ENCODE peak calls at places on chromosome 16, in five cellular contexts. One of them, this sample, is unnamed.
A peak's percentile ranks its signal among the peaks of the same experiment; 100 is the strongest.

GRCh38 chr16:21524068-21524751 is 75.2 kb upstream of the METTL9 start:
- DNase-seq in gastrocnemius medialis: no peak
- DNase-seq in uterus: no peak
- DNase-seq in HL-60: no peak
- DNase-seq in PC-3: no peak
- DNase-seq in this sample: no peak

GRCh38 chr16:50316102-50316847 is 49.9 kb downstream of the ADCY7 start:
- DNase-seq in gastrocnemius medialis: no peak
- DNase-seq in uterus: no peak
- DNase-seq in PC-3: no peak
- DNase-seq in HL-60: no peak
- DNase-seq in this sample: no peak

GRCh38 chr16:27374794-27375499 is 27.0 kb upstream of the IL21R start:
- DNase-seq in PC-3: peak; percentile 60
- DNase-seq in uterus: peak; percentile 62
- DNase-seq in gastrocnemius medialis: no peak
- DNase-seq in HL-60: peak; percentile 82
- DNase-seq in this sample: peak; percentile 60

GRCh38 chr16:16133943-16134604 is 89.2 kb downstream of the ABCC6 start:
- DNase-seq in uterus: no peak
- DNase-seq in PC-3: no peak
- DNase-seq in gastrocnemius medialis: no peak
- DNase-seq in HL-60: no peak
- DNase-seq in this sample: no peak

GRCh38 chr16:58035356-58036170 is 10.0 kb downstream of the MMP15 start:
- DNase-seq in PC-3: no peak
- DNase-seq in uterus: no peak
- DNase-seq in HL-60: no peak
- DNase-seq in gastrocnemius medialis: no peak
- DNase-seq in this sample: no peak

GRCh38 chr16:11675561-11676511 is 7.6 kb downstream of the SNN start:
- DNase-seq in PC-3: no peak
- DNase-seq in uterus: no peak
- DNase-seq in gastrocnemius medialis: peak; percentile 95
- DNase-seq in HL-60: no peak
- DNase-seq in this sample: no peak

GRCh38 chr16:19523184-19523558 is 571 bp upstream of the CCP110 start:
- DNase-seq in PC-3: no peak
- DNase-seq in HL-60: no peak
- DNase-seq in gastrocnemius medialis: no peak
- DNase-seq in uterus: peak; percentile 23
- DNase-seq in this sample: no peak

GRCh38 chr16:28264656-28265055 is 27.7 kb upstream of the SBK1 start:
- DNase-seq in HL-60: peak; percentile 22
- DNase-seq in uterus: no peak
- DNase-seq in gastrocnemius medialis: peak; percentile 84
- DNase-seq in PC-3: no peak
- DNase-seq in this sample: no peak

GRCh38 chr16:67036323-67036741 is 7.4 kb downstream of the CBFB start:
- DNase-seq in HL-60: no peak
- DNase-seq in uterus: no peak
- DNase-seq in PC-3: no peak
- DNase-seq in gastrocnemius medialis: no peak
- DNase-seq in this sample: no peak

GRCh38 chr16:67039260-67040020 is 10.5 kb downstream of the CBFB start:
- DNase-seq in HL-60: no peak
- DNase-seq in uterus: no peak
- DNase-seq in PC-3: no peak
- DNase-seq in gastrocnemius medialis: no peak
- DNase-seq in this sample: no peak

GRCh38 chr16:67043420-67043819 is 14.5 kb downstream of the CBFB start:
- DNase-seq in HL-60: no peak
- DNase-seq in PC-3: no peak
- DNase-seq in gastrocnemius medialis: no peak
- DNase-seq in uterus: no peak
- DNase-seq in this sample: no peak

GRCh38 chr16:67035364-67035763 is 6.4 kb downstream of the CBFB start:
- DNase-seq in uterus: no peak
- DNase-seq in HL-60: no peak
- DNase-seq in gastrocnemius medialis: no peak
- DNase-seq in PC-3: no peak
- DNase-seq in this sample: no peak

GRCh38 chr16:67040906-67041305 is 12.0 kb downstream of the CBFB start:
- DNase-seq in gastrocnemius medialis: no peak
- DNase-seq in uterus: no peak
- DNase-seq in HL-60: no peak
- DNase-seq in PC-3: no peak
- DNase-seq in this sample: no peak
- TF ChIP-seq CTCF in gastrocnemius medialis: no peak
- TF ChIP-seq CTCF in uterus: no peak
- TF ChIP-seq CTCF in HL-60: no peak
- TF ChIP-seq CTCF in PC-3: no peak
- TF ChIP-seq CTCF in this sample: no peak

GRCh38 chr16:88839026-88839529 is 17.7 kb downstream of the GALNS start:
- DNase-seq in gastrocnemius medialis: no peak
- DNase-seq in HL-60: peak; percentile 75
- DNase-seq in uterus: no peak
- DNase-seq in PC-3: no peak
- DNase-seq in this sample: no peak
- TF ChIP-seq CTCF in gastrocnemius medialis: no peak
- TF ChIP-seq CTCF in HL-60: peak; percentile 78
- TF ChIP-seq CTCF in uterus: no peak
- TF ChIP-seq CTCF in PC-3: no peak
- TF ChIP-seq CTCF in this sample: no peak

GRCh38 chr16:30581462-30581861 is 4.0 kb downstream of the ZNF785 start:
- DNase-seq in uterus: no peak
- DNase-seq in gastrocnemius medialis: no peak
- DNase-seq in HL-60: no peak
- DNase-seq in PC-3: no peak
- DNase-seq in this sample: no peak

GRCh38 chr16:30582611-30583340 is 2.7 kb downstream of the ZNF785 start:
- DNase-seq in gastrocnemius medialis: no peak
- DNase-seq in uterus: no peak
- DNase-seq in PC-3: no peak
- DNase-seq in HL-60: no peak
- DNase-seq in this sample: no peak

GRCh38 chr16:30585022-30585399 is 486 bp downstream of the ZNF785 start:
- DNase-seq in HL-60: no peak
- DNase-seq in uterus: no peak
- DNase-seq in gastrocnemius medialis: no peak
- DNase-seq in PC-3: peak; percentile 4
- DNase-seq in this sample: no peak

GRCh38 chr16:30588651-30589050 is 3.2 kb upstream of the ZNF785 start:
- DNase-seq in HL-60: no peak
- DNase-seq in PC-3: no peak
- DNase-seq in uterus: no peak
- DNase-seq in gastrocnemius medialis: no peak
- DNase-seq in this sample: no peak

GRCh38 chr16:30585400-30586191 is at the start of gene ZNF785:
- DNase-seq in PC-3: peak; percentile 97
- DNase-seq in uterus: peak; percentile 99
- DNase-seq in gastrocnemius medialis: peak; percentile 98
- DNase-seq in HL-60: peak; percentile 96
- DNase-seq in this sample: peak; percentile 95
- TF ChIP-seq CTCF in PC-3: no peak
- TF ChIP-seq CTCF in uterus: peak; percentile 16
- TF ChIP-seq CTCF in gastrocnemius medialis: peak; percentile 42
- TF ChIP-seq CTCF in HL-60: no peak
- TF ChIP-seq CTCF in this sample: no peak

GRCh38 chr16:56964243-56965148 is 2.7 kb downstream of the CETP start:
- DNase-seq in PC-3: peak; percentile 76
- DNase-seq in gastrocnemius medialis: peak; percentile 40
- DNase-seq in HL-60: peak; percentile 84
- DNase-seq in uterus: peak; percentile 67
- DNase-seq in this sample: peak; percentile 86
- TF ChIP-seq CTCF in PC-3: peak; percentile 94
- TF ChIP-seq CTCF in gastrocnemius medialis: peak; percentile 74
- TF ChIP-seq CTCF in HL-60: peak; percentile 60
- TF ChIP-seq CTCF in uterus: peak; percentile 64
- TF ChIP-seq CTCF in this sample: peak; percentile 98

DNA sequence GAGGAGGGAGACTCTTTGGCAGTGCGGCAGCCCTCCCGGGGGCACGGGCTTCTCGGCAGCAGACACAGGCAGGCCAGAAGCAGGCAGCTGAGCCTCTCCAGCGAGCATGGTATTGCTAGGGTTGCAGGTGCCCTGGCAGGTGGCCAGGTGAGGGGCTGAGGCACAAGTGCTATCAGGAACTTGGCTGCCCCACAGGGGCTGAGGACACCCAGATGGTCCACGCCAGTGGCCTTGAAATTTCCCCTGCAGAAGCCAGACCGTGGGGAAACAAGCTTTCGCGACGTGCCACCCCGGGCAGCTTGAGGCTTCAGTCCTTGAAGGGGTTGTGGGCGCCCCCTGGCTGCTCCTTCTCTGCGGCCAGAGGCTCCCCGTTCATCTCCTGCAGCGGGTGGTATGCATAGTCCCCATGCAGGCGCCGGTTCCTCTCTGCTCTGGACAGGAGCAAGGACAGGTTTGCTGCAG is 8.5 kb downstream of the NAGPA start:
- DNase-seq in gastrocnemius medialis: no peak
- DNase-seq in PC-3: no peak
- DNase-seq in HL-60: no peak
- DNase-seq in uterus: no peak
- DNase-seq in this sample: no peak
- TF ChIP-seq CTCF in gastrocnemius medialis: peak; percentile 37
- TF ChIP-seq CTCF in PC-3: peak; percentile 28
- TF ChIP-seq CTCF in HL-60: no peak
- TF ChIP-seq CTCF in uterus: no peak
- TF ChIP-seq CTCF in this sample: no peak

DNA sequence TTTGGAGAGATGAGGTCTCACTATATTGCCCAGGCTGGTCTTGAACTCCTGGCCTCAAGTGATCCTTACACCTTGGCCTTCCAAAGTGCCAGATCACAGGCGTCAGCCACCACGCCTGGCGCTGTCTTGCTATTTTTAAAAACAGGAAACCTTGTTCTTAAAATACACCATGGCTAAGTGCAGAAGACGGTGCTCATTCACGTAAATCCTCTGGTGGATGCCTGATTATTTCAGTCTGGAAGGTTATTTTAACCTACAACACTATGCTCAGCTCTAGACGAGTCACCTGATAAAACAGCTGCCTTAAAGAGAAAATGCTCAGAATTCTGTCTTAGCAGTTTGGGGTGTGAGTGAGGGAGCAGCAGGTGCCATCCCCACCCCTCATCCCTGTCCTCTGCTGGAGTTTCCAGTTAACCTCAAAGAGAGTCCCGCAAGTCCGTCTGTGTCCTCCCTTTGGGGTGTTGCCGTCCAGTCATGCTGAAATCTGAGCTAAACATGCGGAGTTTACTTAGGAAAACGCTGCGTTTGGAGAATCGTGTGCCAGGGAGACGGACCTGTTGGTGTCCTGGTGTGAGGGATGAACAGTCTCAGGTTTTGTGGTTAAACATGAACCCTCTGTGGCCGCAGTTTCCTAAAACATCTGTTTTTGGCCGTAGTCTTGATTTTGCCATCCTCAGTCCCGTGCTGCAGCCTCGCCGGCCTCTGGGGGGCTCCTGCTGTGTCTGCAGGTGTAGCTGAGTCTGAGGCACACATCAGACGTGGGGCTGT is 17.1 kb downstream of the SPG7 start:
- DNase-seq in PC-3: no peak
- DNase-seq in uterus: no peak
- DNase-seq in HL-60: no peak
- DNase-seq in gastrocnemius medialis: peak; percentile 50
- DNase-seq in this sample: no peak
- TF ChIP-seq CTCF in PC-3: no peak
- TF ChIP-seq CTCF in uterus: no peak
- TF ChIP-seq CTCF in HL-60: no peak
- TF ChIP-seq CTCF in gastrocnemius medialis: no peak
- TF ChIP-seq CTCF in this sample: no peak

DNA sequence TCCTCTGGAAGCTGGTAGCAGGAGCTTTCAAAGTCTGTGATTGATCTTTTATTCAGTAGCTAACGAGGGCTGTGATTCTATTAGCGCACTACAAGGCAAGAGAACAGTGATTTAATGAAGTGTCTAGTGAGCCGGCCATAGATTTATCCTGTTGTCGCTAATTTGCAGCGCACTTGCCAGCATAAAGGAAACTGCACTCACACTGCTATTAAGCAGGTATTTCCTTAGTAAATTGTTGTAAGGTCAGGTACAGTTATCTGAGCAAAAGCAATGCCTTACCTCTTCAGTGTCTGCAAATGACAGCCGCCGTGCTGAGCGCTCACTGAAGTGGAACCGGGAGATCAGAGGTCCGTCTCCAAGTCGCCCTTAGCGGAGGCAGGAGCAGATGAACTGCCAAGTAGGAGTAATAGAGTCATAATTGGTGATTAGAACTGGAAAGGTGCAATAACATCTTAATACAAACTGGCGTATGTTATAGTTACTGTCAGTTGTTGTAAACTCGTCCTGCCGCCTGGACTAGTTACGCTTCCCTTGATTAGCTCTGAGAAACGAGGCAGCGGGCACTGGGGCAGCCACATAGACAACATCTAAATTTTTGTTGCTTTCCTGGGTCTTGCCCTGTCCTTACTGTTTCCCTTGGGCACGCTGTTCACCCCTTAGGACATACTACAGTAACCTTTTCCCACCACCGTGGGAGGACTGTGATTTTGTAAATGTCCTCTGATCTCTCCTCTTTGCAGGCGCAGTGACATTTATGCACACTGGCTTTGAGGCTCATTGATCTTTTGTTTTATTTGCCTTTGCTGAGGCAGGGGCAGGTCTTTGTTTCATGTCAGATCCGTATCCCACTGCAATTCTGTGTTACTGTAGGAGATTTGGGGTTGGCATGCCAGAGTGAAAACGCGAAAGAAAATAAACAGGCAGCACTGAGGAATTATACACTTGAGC is 363.1 kb downstream of the WWOX start:
- DNase-seq in uterus: no peak
- DNase-seq in gastrocnemius medialis: no peak
- DNase-seq in PC-3: no peak
- DNase-seq in HL-60: no peak
- DNase-seq in this sample: no peak
- TF ChIP-seq CTCF in uterus: no peak
- TF ChIP-seq CTCF in gastrocnemius medialis: no peak
- TF ChIP-seq CTCF in PC-3: no peak
- TF ChIP-seq CTCF in HL-60: no peak
- TF ChIP-seq CTCF in this sample: no peak

This sample was measured in CD14-positive monocyte.